ENCODE peak calls at places on chromosomes 6 and 20, in nine cellular contexts. X is HT1080, D is foreskin fibroblast, H is T-helper 17 cell, C is epithelial cell of esophagus, W is tibial artery, J is BJ, R is RWPE1, K is omental fat pad. L is an unnamed sample.

GRCh38 chr20:17202668-17203067 is 24.2 kb upstream of the PCSK2 start:
- DNase-seq in X (no peak), H (no peak), W (no peak), K (no peak), D (no peak), C (no peak), J (no peak), R (no peak), L (no peak)

GRCh38 chr20:37940161-37940560 is 37.2 kb downstream of the VSTM2L start:
- DNase-seq in J (no peak), K (no peak), C (no peak), X (no peak), D (no peak), H (no peak), W (no peak), R (no peak), L (no peak)

GRCh38 chr20:41116282-41116960 is 20.9 kb upstream of the PLCG1 start:
- DNase-seq in R (no peak), H (no peak), X (no peak), K (no peak), W (no peak), J (no peak), C (no peak), D (no peak), L (no peak)

GRCh38 chr6:115610646-115611045 is 450.0 kb downstream of the FRK start:
- DNase-seq in H (no peak), W (no peak), J (no peak), K (no peak), D (no peak), R (no peak), C (no peak), X (no peak), L (no peak)

GRCh38 chr6:32298632-32299336 is 72.9 kb downstream of the TSBP1 start:
- DNase-seq in R (no peak), H (no peak), W (no peak), K (no peak), C (peak; percentile 38), X (no peak), D (peak; percentile 9), J (peak; percentile 9), L (no peak)

GRCh38 chr6:130105996-130106704 is 87.8 kb downstream of the L3MBTL3 start:
- DNase-seq in D (no peak), C (no peak), K (no peak), X (no peak), W (no peak), J (no peak), R (no peak), H (no peak), L (no peak)

GRCh38 chr20:31605902-31606677 is 1.0 kb downstream of the ID1 start:
- DNase-seq in K (no peak), X (no peak), J (no peak), D (peak; percentile 65), C (no peak), R (peak; percentile 56), W (no peak), H (no peak), L (peak; percentile 30)

GRCh38 chr20:18683839-18684238 is 96.0 kb downstream of the DTD1 start:
- DNase-seq in W (no peak), H (no peak), D (no peak), R (no peak), C (no peak), J (no peak), X (no peak), K (no peak), L (no peak)

GRCh38 chr20:54431545-54431944 is 43.8 kb upstream of the DOK5 start:
- DNase-seq in C (peak; percentile 24), K (no peak), J (no peak), R (no peak), X (no peak), W (no peak), D (peak; percentile 9), H (no peak), L (no peak)

GRCh38 chr6:39451831-39452230 is 129.3 kb upstream of the KCNK16 start:
- DNase-seq in D (peak; percentile 18), X (peak; percentile 44), K (no peak), R (no peak), J (no peak), W (no peak), H (no peak), C (peak; percentile 14), L (no peak)

GRCh38 chr20:41690702-41691101 is 72.5 kb upstream of the CHD6 start:
- DNase-seq in H (no peak), K (no peak), D (no peak), W (no peak), J (no peak), X (no peak), C (no peak), R (no peak), L (no peak)

GRCh38 chr20:44097521-44098255 is 89.3 kb downstream of the JPH2 start:
- DNase-seq in R (no peak), W (no peak), X (no peak), H (no peak), C (peak; percentile 78), J (no peak), D (no peak), K (no peak), L (no peak)

GRCh38 chr6:26251354-26252081 is 113.5 kb upstream of the BTN3A2 start:
- DNase-seq in W (no peak), C (peak; percentile 91), K (no peak), J (peak; percentile 88), R (peak; percentile 81), X (no peak), H (peak; percentile 37), D (peak; percentile 92), L (peak; percentile 51)

GRCh38 chr6:30987304-30987703 is 3.8 kb downstream of the MUC21 start:
- DNase-seq in W (no peak), H (no peak), J (no peak), C (no peak), D (no peak), R (no peak), X (no peak), K (no peak), L (no peak)